ENCODE peak calls at places on chromosomes 11 and 22, in four cellular contexts. R is HepG2, W is A549, E is upper lobe of left lung. P is an unnamed sample.

GRCh38 chr11:14625804-14626203 is 17.8 kb upstream of the PDE3B start:
- ATAC-seq in R (no peak), W (no peak), E (peak), P (no peak)

GRCh38 chr11:132719684-132720083 is 812.6 kb downstream of the OPCML start:
- ATAC-seq in R (no peak), W (no peak), E (no peak), P (no peak)

GRCh38 chr11:128909438-128910125 is 18.4 kb downstream of the KCNJ5 start:
- ATAC-seq in R (no peak), W (no peak), E (no peak), P (no peak)

GRCh38 chr22:30882181-30882771 is 86.3 kb downstream of the MORC2 start:
- ATAC-seq in R (no peak), W (no peak), E (no peak), P (no peak)

GRCh38 chr11:43687120-43687791 is 6.7 kb downstream of the HSD17B12 start:
- ATAC-seq in R (no peak), W (no peak), E (peak), P (peak)

GRCh38 chr11:16893456-16894076 is 120.6 kb downstream of the PLEKHA7 start:
- ATAC-seq in R (no peak), W (no peak), E (no peak), P (no peak)

GRCh38 chr22:46635756-46636155 is 15.6 kb downstream of the GRAMD4 start:
- ATAC-seq in R (peak), W (peak), E (no peak), P (no peak)

GRCh38 chr22:42680648-42681047 is 31.5 kb upstream of the CYB5R3 start:
- ATAC-seq in R (no peak), W (peak), E (peak), P (peak)

GRCh38 chr22:44728761-44729261 is 23.6 kb upstream of the ARHGAP8 start:
- ATAC-seq in R (peak), W (no peak), E (no peak), P (no peak)

GRCh38 chr11:46250071-46251052 is 27.1 kb upstream of the CREB3L1 start:
- ATAC-seq in R (no peak), W (no peak), E (no peak), P (no peak)

GRCh38 chr11:12772324-12772723 is 98.1 kb downstream of the TEAD1 start:
- ATAC-seq in R (no peak), W (no peak), E (no peak), P (no peak)

GRCh38 chr11:69044111-69045013 is 4.4 kb upstream of the TPCN2 start:
- ATAC-seq in R (peak), W (peak), E (no peak), P (peak)

GRCh38 chr11:80412604-80413003 is 971.8 kb upstream of the TENM4 start:
- ATAC-seq in R (no peak), W (no peak), E (no peak), P (no peak)

GRCh38 chr11:134725939-134726639 is 314.0 kb upstream of the B3GAT1 start:
- ATAC-seq in R (peak), W (peak), E (peak), P (no peak)

GRCh38 chr22:43320943-43321900 is 21.9 kb downstream of the SCUBE1 start:
- ATAC-seq in R (no peak), W (no peak), E (no peak), P (no peak)

GRCh38 chr22:41216984-41217383 is 11.9 kb downstream of the L3MBTL2 start:
- ATAC-seq in R (no peak), W (no peak), E (peak), P (peak)

GRCh38 chr11:66466225-66467033 is at the start of gene PELI3:
- ATAC-seq in R (peak), W (peak), E (peak), P (peak)
- TF ChIP-seq POLR2A in R (peak), W (peak), E (peak), P (peak)

GRCh38 chr11:67352546-67353316 is 615 bp downstream of the POLD4 start:
- ATAC-seq in R (peak), W (peak), E (peak), P (peak)

GRCh38 chr11:67351275-67352005 is 1.9 kb downstream of the POLD4 start:
- ATAC-seq in R (no peak), W (peak), E (peak), P (no peak)

GRCh38 chr11:67354314-67355022 is 1.1 kb upstream of the POLD4 start:
- ATAC-seq in R (peak), W (peak), E (peak), P (peak)

GRCh38 chr11:67355023-67355793 is 1.9 kb upstream of the POLD4 start:
- ATAC-seq in R (no peak), W (no peak), E (no peak), P (no peak)

DNA sequence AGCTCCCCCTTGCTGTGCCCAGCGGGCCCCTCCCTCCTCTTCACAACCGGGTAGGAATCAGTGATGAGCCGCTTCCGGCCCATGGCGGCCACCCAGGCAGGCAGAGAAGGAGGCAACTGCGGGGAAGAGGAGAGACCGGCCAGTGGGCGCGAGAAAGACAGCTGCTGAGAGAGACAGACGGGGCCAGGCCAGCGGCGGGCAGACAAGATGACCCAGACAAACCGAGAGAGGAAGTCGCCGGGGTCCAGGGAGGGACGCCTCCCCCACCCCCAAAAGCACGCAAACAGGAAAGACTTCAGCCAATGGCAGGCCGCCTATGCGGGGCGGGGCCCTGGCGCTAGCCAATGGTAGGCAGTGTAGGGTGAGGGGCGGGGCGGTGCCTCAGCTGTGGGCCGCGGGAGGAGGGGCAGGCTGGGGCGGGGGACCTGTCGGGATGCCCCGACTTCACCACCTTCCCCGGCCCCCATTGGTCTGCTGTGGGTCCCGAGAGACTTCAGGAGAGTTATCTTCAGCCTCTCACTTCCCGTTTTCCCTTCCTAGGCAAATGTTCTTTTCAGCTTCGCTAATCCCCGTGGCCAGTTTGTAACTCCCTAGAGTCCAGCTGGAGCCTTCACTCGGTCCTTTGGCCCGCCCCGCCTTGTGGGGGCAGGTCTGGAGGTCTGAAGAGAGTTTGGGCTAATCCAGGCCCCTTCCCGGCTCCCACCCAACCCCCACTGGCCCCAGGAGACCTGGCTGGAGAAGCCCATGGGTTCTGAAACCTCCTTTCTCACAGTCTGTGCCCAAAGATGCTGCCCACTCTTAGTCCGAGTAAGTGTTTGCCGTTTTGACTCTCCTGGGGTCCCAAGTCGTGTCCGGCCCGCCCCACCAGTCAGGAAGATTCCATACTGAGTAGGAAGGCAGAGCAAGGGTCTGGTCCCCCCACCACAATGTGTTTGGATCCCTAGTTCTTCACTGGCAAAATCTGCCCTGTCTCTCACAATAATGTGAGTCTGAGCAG is at the start of gene POLD4:
- ATAC-seq in R (peak), W (peak), E (peak), P (peak)
- TF ChIP-seq EP300 in R (no peak), W (no peak), E (no peak), P (no peak)

GRCh38 chr11:124115782-124116616 is 749 bp downstream of the VWA5A start:
- ATAC-seq in R (peak), W (no peak), E (peak), P (peak)

GRCh38 chr11:124113890-124114289 is 1.4 kb upstream of the VWA5A start:
- ATAC-seq in R (no peak), W (no peak), E (no peak), P (no peak)

GRCh38 chr11:124109377-124109776 is 5.9 kb upstream of the VWA5A start:
- ATAC-seq in R (no peak), W (no peak), E (no peak), P (no peak)

GRCh38 chr11:124119103-124119502 is 3.9 kb downstream of the VWA5A start:
- ATAC-seq in R (no peak), W (no peak), E (no peak), P (no peak)

DNA sequence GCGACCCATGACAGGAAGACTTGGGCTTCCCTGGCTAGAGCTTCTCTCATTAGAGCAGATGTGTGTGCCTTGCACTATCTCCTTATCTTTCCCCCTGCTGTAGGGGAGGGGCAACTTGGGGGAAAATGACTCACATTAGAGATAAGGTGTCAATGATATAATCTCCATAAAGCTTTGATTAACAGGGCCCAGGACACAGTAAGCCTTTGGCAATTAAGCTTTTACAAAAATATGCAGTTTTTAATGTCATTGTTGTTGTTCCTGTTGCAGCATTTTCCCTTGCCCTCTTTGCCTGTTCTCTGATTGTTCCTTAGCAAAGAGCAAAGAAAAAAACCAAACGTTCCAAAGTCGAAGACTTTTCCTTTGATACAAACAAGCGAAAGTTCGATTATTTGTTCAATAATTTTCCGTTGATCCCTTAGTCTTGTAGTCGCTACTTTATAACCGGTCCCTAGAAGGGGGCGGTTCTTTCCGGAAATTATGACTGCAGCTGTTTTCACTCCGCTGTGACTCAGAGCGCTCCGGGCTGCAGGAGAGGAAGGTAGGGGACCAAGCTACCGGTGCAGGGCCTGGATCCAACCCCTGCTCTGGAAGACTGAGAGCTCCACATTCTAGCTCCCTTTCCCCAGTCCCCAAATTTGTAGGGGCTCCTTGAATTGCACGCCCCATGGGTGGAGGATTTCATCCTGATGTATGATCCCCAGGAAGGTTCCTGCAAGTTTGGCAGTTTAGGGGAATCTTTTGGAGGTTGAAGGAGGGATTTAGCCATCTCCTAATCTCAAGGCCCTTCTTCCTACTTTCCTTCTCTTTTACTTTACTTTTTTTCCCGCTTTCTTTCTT is at the start of gene VWA5A:
- ATAC-seq in R (peak), W (peak), E (peak), P (peak)
- TF ChIP-seq POLR2A in R (peak), W (no peak), E (peak), P (peak)

GRCh38 chr11:19919050-19919561 is 206.5 kb downstream of the NAV2 start:
- ATAC-seq in R (no peak), W (peak), E (peak), P (peak)
- TF ChIP-seq EP300 in R (no peak), W (no peak), E (no peak), P (no peak)

DNA sequence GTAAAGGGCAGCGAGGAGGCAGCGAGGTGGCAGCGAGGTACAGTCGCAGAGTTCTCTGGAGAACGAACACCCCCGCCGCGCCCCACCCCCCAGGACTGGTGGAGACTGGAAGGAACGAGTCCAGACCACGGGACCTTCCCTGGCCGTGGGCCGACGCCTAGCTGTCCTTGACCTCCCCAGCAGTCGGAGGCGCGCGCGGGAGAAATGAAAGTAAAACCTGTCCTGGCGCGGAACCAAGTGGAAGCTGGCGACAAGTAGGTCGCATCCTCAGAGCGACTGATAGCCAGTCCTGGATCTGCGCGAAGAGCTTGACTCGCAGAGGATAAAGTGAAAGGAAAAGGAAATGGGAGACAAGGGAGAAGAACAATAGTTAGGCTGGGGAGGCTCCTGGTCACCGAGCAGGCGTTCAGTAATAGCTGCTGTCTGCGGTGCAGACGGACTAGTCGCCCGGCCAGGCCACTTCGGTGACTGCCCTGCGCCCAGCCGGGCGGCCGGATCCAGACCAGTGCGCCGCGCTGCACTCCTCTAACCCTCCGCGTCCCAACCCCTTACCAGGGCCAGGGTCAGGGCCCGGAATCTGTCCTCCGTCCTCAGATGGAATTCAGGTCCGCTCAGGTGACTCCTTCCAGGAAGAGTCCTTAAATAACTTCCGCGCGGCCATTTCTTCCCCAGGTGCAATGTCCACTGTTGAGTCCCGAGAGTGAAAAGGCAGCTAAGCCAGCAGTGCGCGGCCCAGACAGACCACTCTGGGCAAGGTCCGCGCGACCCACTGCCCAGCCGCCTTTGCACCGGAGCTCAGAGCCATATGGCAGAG is 1.9 kb upstream of the ADM start:
- ATAC-seq in R (peak), W (peak), E (peak), P (peak)
- TF ChIP-seq POLR2A in R (no peak), W (no peak), E (peak), P (peak)

DNA sequence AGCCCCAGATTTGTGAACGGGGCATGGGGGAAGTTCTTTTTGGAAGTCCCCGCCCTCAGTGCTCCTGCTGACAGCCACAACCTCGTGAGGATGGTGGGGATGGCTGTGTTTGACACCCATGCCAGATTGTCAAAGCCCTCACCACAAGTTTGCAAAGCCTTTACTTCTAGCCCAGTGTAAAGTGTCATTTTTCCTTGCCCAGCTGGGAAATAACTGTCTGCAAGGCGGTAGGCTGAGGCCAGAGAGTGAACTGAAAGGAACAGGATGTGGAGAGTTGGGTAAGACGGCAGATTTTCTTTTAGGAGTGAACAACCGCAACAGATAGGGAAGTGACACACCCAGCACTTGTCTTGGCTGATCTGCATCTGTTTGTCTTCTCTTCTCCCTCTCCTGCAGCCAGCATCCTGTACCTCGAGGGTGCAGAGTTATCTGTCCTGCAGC is 13.6 kb downstream of the IL17RA start:
- ATAC-seq in R (no peak), W (no peak), E (peak), P (peak)
- TF ChIP-seq EP300 in R (no peak), W (no peak), E (no peak), P (no peak)

DNA sequence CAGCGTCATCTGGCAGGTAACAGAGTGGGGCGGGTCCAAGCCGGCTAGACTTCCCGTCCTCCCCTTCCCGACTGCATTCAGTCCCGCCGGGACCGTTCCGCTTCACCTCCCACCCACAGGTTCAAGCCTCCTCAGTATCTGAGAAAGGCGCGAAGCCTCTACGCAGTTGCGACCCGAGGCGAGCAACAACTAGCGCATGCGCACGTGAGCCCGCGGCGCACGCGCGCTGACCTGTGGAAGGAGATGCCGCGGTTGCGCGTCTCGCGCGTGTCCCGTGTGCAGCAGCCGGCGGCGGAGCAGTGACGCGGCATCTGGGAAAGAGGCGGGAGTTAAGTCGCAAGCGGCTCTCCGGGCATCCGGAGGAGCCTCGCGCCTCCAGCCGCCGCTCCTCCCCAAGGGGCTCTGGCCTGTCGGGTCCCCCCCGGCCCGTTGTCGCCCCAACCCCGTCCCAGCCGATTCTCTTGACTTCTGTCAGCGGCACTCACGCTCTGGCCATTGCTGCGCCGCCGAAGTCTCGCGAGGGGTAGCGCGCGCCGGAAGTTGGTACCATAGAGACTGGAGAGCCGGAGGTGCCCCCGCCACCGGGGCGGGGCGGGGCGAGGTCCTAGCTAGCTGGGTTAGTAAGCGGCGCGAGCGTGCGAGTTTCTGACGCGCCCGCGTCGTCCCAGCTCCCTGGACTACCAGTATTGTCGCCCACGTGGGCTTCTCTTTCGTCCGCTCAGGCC is at the start of gene THAP7:
- ATAC-seq in R (peak), W (peak), E (peak), P (peak)
- TF ChIP-seq POLR2A in R (peak), W (peak), E (peak), P (peak)

GRCh38 chr11:3044915-3045314 is 12.3 kb downstream of the CARS1 start:
- ATAC-seq in R (no peak), W (no peak), E (no peak), P (no peak)

GRCh38 chr11:3042496-3043314 is 14.5 kb downstream of the CARS1 start:
- ATAC-seq in R (no peak), W (no peak), E (no peak), P (peak)

GRCh38 chr11:3041699-3042098 is 15.5 kb downstream of the CARS1 start:
- ATAC-seq in R (no peak), W (no peak), E (no peak), P (no peak)

GRCh38 chr11:3044004-3044403 is 13.2 kb downstream of the CARS1 start:
- ATAC-seq in R (no peak), W (no peak), E (peak), P (peak)

GRCh38 chr11:3043315-3043871 is 13.8 kb downstream of the CARS1 start:
- ATAC-seq in R (no peak), W (no peak), E (peak), P (peak)
- TF ChIP-seq EP300 in R (no peak), W (no peak), E (no peak), P (no peak)

DNA sequence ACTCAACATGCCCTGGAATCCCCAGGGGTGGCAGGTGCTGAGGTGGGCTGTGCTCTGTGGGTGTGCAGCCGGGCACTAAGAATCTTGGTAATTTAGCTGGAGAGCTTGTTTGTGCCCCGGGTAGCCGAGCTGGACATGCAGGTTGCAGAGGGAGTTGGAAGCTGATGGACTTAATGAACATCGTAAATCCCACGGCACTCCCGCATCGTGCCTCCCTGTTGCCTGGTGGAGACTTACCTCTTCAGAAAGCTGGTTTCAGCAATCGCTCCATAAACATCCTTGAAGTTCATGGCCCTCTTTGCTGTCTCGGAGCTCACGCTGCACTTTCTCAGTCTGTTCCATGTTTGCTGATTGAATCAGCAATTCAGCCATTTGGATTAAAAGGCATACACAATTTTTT is 29.9 kb downstream of the RPS6KA4 start:
- ATAC-seq in R (no peak), W (no peak), E (no peak), P (no peak)
- TF ChIP-seq POLR2A in R (no peak), W (no peak), E (no peak), P (no peak)

GRCh38 chr22:29310863-29311339 is 4.5 kb downstream of the GAS2L1 start:
- ATAC-seq in R (peak), W (peak), E (peak), P (peak)
- TF ChIP-seq EP300 in R (no peak), W (no peak), E (peak), P (no peak)